ENCODE peak calls at places on chromosomes 4 and X, in ten cellular contexts. Z is mammary epithelial cell, S is HepG2, A is OCI-LY7, H is H1, Y is astrocyte, R is GM23338, N is GM23248, J is fibroblast of lung, D is neural progenitor cell. E is an unnamed sample. For H3K36me3, H4K20me1 and H3K4me1, the result is how much of the 10 kb centered on the place peaks cover.

GRCh38 chr4:109079177-109079576 is 223.3 kb downstream of the COL25A1 start:
- DNase-seq in Z (no peak), S (no peak), A (no peak), H (no peak), Y (no peak), R (no peak), N (peak), J (no peak), D (no peak), E (no peak)

GRCh38 chr4:165440415-165440882 is 61.6 kb downstream of the CPE start:
- DNase-seq in Z (peak), S (peak), A (no peak), H (no peak), Y (peak), R (peak), N (peak), J (peak), D (no peak), E (peak)

GRCh38 chrX:50469206-50469605 is 1.4 kb downstream of the DGKK start:
- DNase-seq in Z (no peak), S (no peak), A (no peak), H (no peak), Y (no peak), R (peak), N (no peak), J (no peak), D (peak), E (no peak)

GRCh38 chrX:101491943-101492342 is 6.7 kb downstream of the ARMCX4 start:
- DNase-seq in Z (no peak), S (no peak), A (no peak), H (no peak), Y (no peak), R (no peak), N (no peak), J (no peak), D (no peak), E (no peak)

GRCh38 chr4:5365071-5366008 is 314.1 kb downstream of the STK32B start:
- DNase-seq in Z (peak), S (peak), A (no peak), H (no peak), Y (peak), R (peak), N (peak), J (peak), D (no peak), E (peak)

GRCh38 chrX:132023896-132024386 is 839 bp downstream of the STK26 start:
- DNase-seq in Z (peak), S (no peak), A (peak), H (peak), Y (no peak), R (peak), N (no peak), J (no peak), D (peak), E (no peak)

GRCh38 chr4:160318567-160319220 is 1215.8 kb downstream of the RAPGEF2 start:
- DNase-seq in Z (no peak), S (no peak), A (no peak), H (no peak), Y (peak), R (no peak), N (no peak), J (peak), D (no peak), E (peak)

GRCh38 chrX:139930923-139931645 is 1.8 kb downstream of the ATP11C start:
- DNase-seq in Z (peak), S (peak), A (peak), H (no peak), Y (no peak), R (peak), N (peak), J (peak), D (peak), E (peak)

GRCh38 chr4:164337219-164337944 is 416.5 kb upstream of the SMIM31 start:
- DNase-seq in Z (no peak), S (no peak), A (no peak), H (no peak), Y (no peak), R (peak), N (no peak), J (no peak), D (no peak), E (no peak)

GRCh38 chr4:6349896-6350295 is 80.2 kb downstream of the WFS1 start:
- DNase-seq in Z (no peak), S (no peak), A (no peak), H (no peak), Y (peak), R (no peak), N (no peak), J (peak), D (no peak), E (no peak)

GRCh38 chr4:189974056-189974455 is 33.4 kb downstream of the FRG1 start:
- DNase-seq in Z (no peak), S (peak), A (peak), H (no peak), Y (no peak), R (peak), N (peak), J (no peak), D (no peak), E (no peak)

GRCh38 chrX:64867217-64867616 is 109.0 kb downstream of the ZC4H2 start:
- DNase-seq in Z (no peak), S (no peak), A (no peak), H (no peak), Y (no peak), R (no peak), N (no peak), J (no peak), D (no peak), E (no peak)

GRCh38 chrX:7120578-7121219 is 26.8 kb upstream of the STS start:
- DNase-seq in Z (peak), S (peak), A (no peak), H (no peak), Y (peak), R (no peak), N (peak), J (peak), D (no peak), E (peak)

GRCh38 chr4:113539408-113539807 is 222.1 kb downstream of the CAMK2D start:
- DNase-seq in Z (peak), S (no peak), A (no peak), H (no peak), Y (peak), R (no peak), N (peak), J (peak), D (no peak), E (no peak)

GRCh38 chr4:93814722-93815121 is 13.8 kb upstream of the ATOH1 start:
- DNase-seq in Z (no peak), S (no peak), A (peak), H (no peak), Y (no peak), R (peak), N (no peak), J (no peak), D (no peak), E (no peak)

GRCh38 chr4:67909910-67910905 is 26.4 kb upstream of the TMPRSS11D start:
- DNase-seq in Z (peak), S (peak), A (peak), H (no peak), Y (no peak), R (peak), N (peak), J (no peak), D (no peak), E (no peak)

GRCh38 chr4:65550500-65550899 is 119.8 kb downstream of the EPHA5 start:
- DNase-seq in Z (no peak), S (no peak), A (no peak), H (no peak), Y (no peak), R (no peak), N (no peak), J (no peak), D (no peak), E (no peak)

GRCh38 chr4:89889289-89889688 is 5.4 kb upstream of the MMRN1 start:
- DNase-seq in Z (peak), S (no peak), A (no peak), H (no peak), Y (no peak), R (no peak), N (no peak), J (no peak), D (no peak), E (no peak)

DNA sequence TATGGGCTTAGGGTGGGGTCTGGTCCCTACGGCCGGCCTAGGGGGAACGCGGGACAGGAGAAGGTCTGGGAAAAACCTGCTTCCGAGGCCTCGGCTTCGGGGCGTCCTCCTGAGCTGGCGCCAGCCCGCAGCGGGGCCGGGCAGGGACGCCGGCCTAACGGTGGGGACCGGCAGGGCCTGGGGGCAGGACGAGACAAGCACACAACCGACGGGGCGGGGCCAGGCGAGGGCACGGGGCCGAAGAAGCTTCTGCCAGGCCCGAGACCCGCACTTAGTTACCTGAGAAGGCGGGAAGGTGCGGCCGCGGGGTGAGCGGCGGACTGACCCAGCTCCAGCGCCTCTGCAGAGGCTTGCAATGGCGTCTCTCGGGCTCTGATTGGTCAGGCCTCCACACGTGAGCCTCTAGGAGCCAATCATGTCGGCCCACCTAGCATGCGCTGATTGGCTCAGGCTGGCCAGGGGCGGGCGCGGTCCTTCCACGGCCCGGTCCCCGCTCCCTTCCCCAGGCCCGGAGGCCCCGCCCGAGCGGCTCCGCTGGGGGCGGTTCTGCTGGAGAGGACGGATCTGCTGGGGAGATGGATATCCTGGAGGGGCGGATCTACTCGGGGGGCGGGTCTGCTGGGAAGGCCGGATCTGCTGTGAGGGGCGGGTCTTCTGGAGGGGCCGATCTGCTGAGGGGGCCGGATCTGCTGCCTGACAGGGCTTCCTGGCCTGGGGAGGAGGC is 44.3 kb downstream of the CPLX1 start:
- DNase-seq in Z (peak), S (peak), A (peak), H (peak), Y (peak), R (peak), N (peak), J (peak), D (peak), E (peak)
- H3K36me3 ChIP-seq in Z (under half), S (under half), A (under half), H (under half), Y (under half), R (under half), N (under half), J (under half), D (under half), E (under half)

DNA sequence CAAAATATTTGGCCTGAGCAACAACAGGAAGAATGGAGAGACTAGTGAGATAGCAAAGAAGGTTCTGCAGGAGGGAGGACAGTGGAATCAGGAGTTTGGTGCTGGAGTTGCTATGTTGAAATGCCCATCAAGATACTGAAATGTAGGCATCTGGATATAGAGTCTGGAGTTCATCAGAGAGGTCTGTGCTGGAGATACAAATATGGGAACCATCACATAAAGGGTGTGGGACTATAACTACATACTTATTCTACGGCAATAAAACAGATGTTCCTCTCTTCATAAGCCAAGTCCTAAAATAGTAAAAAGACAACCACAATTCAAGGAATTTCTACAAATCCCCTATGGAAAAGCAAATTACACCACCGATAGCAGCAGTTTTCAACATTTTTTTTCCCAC is 1.7 kb downstream of the MED14 start:
- DNase-seq in Z (no peak), S (no peak), A (no peak), H (no peak), Y (no peak), R (no peak), N (peak), J (peak), D (no peak), E (no peak)
- H4K20me1 ChIP-seq in Z (under half), S (under half), A (under half), H (under half), Y (under half), R (under half), N (under half), J (under half), D (under half), E (under half)

GRCh38 chr4:15655223-15656037 is at the start of gene FBXL5:
- DNase-seq in Z (peak), S (peak), A (peak), H (peak), Y (peak), R (peak), N (peak), J (peak), D (peak), E (peak)

GRCh38 chr4:15656038-15656470 is 897 bp upstream of the FBXL5 start:
- DNase-seq in Z (no peak), S (no peak), A (no peak), H (peak), Y (peak), R (peak), N (no peak), J (peak), D (peak), E (no peak)

GRCh38 chr4:15653864-15654391 is 1.2 kb downstream of the FBXL5 start:
- DNase-seq in Z (peak), S (peak), A (peak), H (no peak), Y (peak), R (peak), N (peak), J (peak), D (peak), E (no peak)

GRCh38 chr4:15653430-15653829 is 1.7 kb downstream of the FBXL5 start:
- DNase-seq in Z (no peak), S (no peak), A (no peak), H (no peak), Y (no peak), R (no peak), N (no peak), J (no peak), D (no peak), E (no peak)

GRCh38 chr4:15654556-15655222 is 468 bp downstream of the FBXL5 start:
- DNase-seq in Z (peak), S (peak), A (peak), H (no peak), Y (peak), R (peak), N (peak), J (peak), D (peak), E (no peak)
- H3K4me1 ChIP-seq in Z (under half), S (half or more), A (half or more), H (under half), Y (under half), R (under half), N (under half), J (under half), D (under half), E (under half)

DNA sequence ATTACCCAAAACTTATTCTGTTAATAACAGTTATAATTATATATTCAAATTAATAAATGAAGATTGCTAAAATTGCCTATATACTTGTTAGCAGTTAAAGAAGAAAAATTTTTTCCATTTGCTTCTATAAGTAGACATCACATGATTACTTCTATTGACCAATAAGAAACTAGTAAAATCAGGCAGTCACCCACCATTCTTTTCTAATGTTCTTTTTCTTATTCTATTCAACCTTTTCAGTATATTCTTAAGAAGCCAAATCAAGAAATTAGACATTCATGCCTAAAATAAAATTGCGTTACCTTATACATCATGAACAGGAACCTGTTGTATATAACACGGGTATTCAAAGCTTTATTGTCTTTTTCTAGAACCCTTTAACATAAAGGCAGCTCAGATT is 568.0 kb upstream of the DIPK2B start:
- DNase-seq in Z (no peak), S (no peak), A (no peak), H (no peak), Y (no peak), R (no peak), N (peak), J (no peak), D (no peak), E (no peak)
- H3K36me3 ChIP-seq in Z (under half), S (under half), A (under half), H (under half), Y (under half), R (under half), N (under half), J (under half), D (under half), E (under half)

DNA sequence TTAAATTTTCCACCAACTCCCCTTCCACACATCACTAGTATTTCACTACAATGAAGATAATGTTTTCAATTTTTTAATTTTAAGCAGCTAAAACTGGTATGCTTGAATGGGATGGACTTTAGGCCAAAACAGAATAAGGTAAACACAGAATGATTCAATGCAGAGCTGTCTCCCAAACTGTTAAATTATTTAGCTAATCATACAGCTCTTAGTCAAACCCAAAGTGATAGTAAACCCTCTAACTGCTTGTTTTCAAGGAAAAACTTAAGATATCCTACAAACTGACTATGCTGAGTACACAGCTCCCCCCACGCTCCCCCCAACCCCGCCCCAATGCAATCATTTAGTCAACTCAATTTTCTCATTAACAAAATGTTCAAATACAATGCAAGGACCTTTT is 30.2 kb downstream of the CNOT6L start:
- DNase-seq in Z (no peak), S (no peak), A (no peak), H (no peak), Y (no peak), R (no peak), N (no peak), J (no peak), D (no peak), E (no peak)
- H4K20me1 ChIP-seq in Z (under half), S (under half), A (under half), H (under half), Y (under half), R (under half), N (under half), J (under half), D (under half), E (under half)

GRCh38 chr4:184344899-184345572 is 127.4 kb upstream of the ENPP6 start:
- DNase-seq in Z (no peak), S (no peak), A (no peak), H (no peak), Y (no peak), R (no peak), N (no peak), J (no peak), D (no peak), E (no peak)
- H3K4me1 ChIP-seq in Z (under half), S (half or more), A (half or more), H (under half), Y (under half), R (under half), N (under half), J (under half), D (under half), E (under half)

GRCh38 chr4:186607490-186607889 is 52.1 kb upstream of the MTNR1A start:
- DNase-seq in Z (no peak), S (no peak), A (no peak), H (no peak), Y (no peak), R (no peak), N (no peak), J (no peak), D (no peak), E (no peak)
- H3K36me3 ChIP-seq in Z (half or more), S (under half), A (under half), H (under half), Y (half or more), R (half or more), N (half or more), J (under half), D (half or more), E (under half)

GRCh38 chr4:79027656-79028055 is 88.4 kb upstream of the PAQR3 start:
- DNase-seq in Z (no peak), S (no peak), A (no peak), H (no peak), Y (no peak), R (no peak), N (no peak), J (no peak), D (no peak), E (no peak)

GRCh38 chr4:79025170-79025569 is 85.9 kb upstream of the PAQR3 start:
- DNase-seq in Z (no peak), S (peak), A (no peak), H (no peak), Y (no peak), R (no peak), N (no peak), J (no peak), D (no peak), E (peak)

GRCh38 chr4:79022529-79022928 is 83.3 kb upstream of the PAQR3 start:
- DNase-seq in Z (no peak), S (no peak), A (no peak), H (no peak), Y (no peak), R (no peak), N (no peak), J (no peak), D (no peak), E (no peak)

DNA sequence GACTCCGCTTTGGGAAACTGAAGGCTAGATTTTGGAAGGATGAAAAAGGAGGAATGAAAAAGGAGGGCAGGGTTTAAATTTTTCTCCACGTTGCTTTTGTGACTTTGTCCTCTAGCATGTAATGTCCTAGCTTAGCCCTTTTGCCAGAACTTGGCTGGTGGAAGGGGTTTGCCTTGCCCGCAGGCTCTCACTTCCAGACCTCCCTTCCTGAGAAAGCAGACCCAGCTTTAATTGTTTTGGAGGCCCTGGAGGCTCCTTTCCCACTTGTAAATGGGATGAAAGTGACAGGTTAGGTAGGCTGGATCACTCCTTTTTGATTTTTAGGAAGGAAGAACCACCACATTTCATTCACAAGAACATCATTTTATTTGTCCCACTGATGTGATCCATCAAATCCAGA is 85.1 kb upstream of the PAQR3 start:
- DNase-seq in Z (no peak), S (no peak), A (no peak), H (no peak), Y (no peak), R (no peak), N (no peak), J (no peak), D (no peak), E (no peak)
- H4K20me1 ChIP-seq in Z (under half), S (under half), A (under half), H (under half), Y (under half), R (under half), N (under half), J (under half), D (under half), E (under half)